ENCODE peak calls at places on chromosomes 6 and 20, in four cellular contexts. G is HepG2, Z is HCT116, F is endothelial cell of umbilical vein. B is an unnamed sample.

GRCh38 chr6:16320533-16321340 is 82.3 kb downstream of the GMPR start:
- DNase-seq in G (no peak), Z (no peak), F (peak; percentile 8), B (no peak)

GRCh38 chr6:85273870-85274269 is 176.0 kb upstream of the NT5E start:
- DNase-seq in G (no peak), Z (no peak), F (no peak), B (no peak)

GRCh38 chr6:30747300-30747687 is 2.9 kb upstream of the IER3 start:
- DNase-seq in G (peak; percentile 61), Z (no peak), F (peak; percentile 92), B (no peak)

GRCh38 chr20:37380864-37381579 is 35.1 kb downstream of the SRC start:
- DNase-seq in G (no peak), Z (no peak), F (no peak), B (no peak)

GRCh38 chr6:38346291-38347079 is 293.2 kb downstream of the BTBD9 start:
- DNase-seq in G (no peak), Z (no peak), F (peak; percentile 43), B (peak; percentile 37)

GRCh38 chr6:134819858-134820495 is 129.9 kb downstream of the ALDH8A1 start:
- DNase-seq in G (no peak), Z (no peak), F (no peak), B (no peak)

GRCh38 chr6:147285087-147285855 is 81.1 kb downstream of the STXBP5 start:
- DNase-seq in G (peak; percentile 46), Z (peak; percentile 34), F (peak; percentile 62), B (peak; percentile 14)

GRCh38 chr20:47814632-47815415 is 29.5 kb upstream of the SULF2 start:
- DNase-seq in G (no peak), Z (no peak), F (no peak), B (no peak)

GRCh38 chr6:159969921-159970320 is 1.0 kb downstream of the IGF2R start:
- DNase-seq in G (peak; percentile 92), Z (peak; percentile 19), F (peak; percentile 35), B (no peak)

GRCh38 chr6:98777762-98778161 is 56.6 kb upstream of the POU3F2 start:
- DNase-seq in G (no peak), Z (no peak), F (no peak), B (no peak)

GRCh38 chr6:165562421-165563090 is 100.5 kb downstream of the PDE10A start:
- DNase-seq in G (no peak), Z (no peak), F (no peak), B (no peak)

GRCh38 chr6:16316741-16317251 is 78.4 kb downstream of the GMPR start:
- DNase-seq in G (peak; percentile 49), Z (peak; percentile 39), F (peak; percentile 32), B (no peak)

GRCh38 chr6:163501440-163501839 is 86.9 kb downstream of the QKI start:
- DNase-seq in G (no peak), Z (no peak), F (no peak), B (no peak)

GRCh38 chr20:37007898-37008649 is 56.6 kb upstream of the SAMHD1 start:
- DNase-seq in G (peak; percentile 40), Z (no peak), F (peak; percentile 42), B (no peak)

GRCh38 chr6:168366473-168366872 is 46.9 kb upstream of the DACT2 start:
- DNase-seq in G (no peak), Z (no peak), F (no peak), B (no peak)

GRCh38 chr6:168363811-168364792 is 44.5 kb upstream of the DACT2 start:
- DNase-seq in G (no peak), Z (no peak), F (no peak), B (no peak)

GRCh38 chr6:168364793-168365421 is 45.3 kb upstream of the DACT2 start:
- DNase-seq in G (no peak), Z (no peak), F (no peak), B (no peak)

GRCh38 chr6:168367285-168367720 is 47.7 kb upstream of the DACT2 start:
- DNase-seq in G (no peak), Z (no peak), F (no peak), B (no peak)

GRCh38 chr6:168365422-168366165 is 46.0 kb upstream of the DACT2 start:
- DNase-seq in G (no peak), Z (no peak), F (no peak), B (no peak)
- TF ChIP-seq POLR2AphosphoS5 in G (no peak), Z (no peak), F (no peak), B (no peak)

DNA sequence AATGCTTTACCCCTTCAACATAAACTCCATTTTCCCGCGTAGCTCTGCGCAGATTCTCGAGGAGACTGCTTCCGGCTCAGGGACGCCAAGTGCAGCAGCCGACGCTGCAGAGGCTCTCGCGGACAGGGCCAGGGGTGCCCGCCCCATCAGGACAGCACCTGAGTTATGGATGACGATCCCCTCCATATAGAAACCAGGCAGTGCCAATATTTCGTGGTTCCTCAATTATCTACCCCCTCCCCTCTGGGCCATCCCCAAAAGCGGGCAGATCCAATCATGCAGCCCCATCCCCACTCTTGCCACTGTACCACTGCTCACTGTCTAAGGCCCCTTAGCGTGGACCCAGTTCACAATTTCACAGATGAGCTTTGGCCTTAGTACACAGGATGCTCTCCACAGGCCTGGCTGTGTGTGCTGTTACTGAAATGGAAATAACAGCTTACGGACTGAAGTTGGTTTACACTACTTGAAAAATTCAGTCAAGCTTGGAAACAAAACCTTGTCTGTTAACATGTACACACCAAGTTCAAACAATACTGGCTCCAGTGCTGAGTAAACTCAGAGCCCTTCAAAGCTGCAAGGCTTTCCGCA is 74.5 kb downstream of the DACT2 start:
- DNase-seq in G (peak; percentile 96), Z (no peak), F (no peak), B (no peak)
- TF ChIP-seq EZH2 in G (no peak), Z (no peak), F (no peak), B (no peak)

GRCh38 chr6:161138545-161139303 is 135.1 kb downstream of the AGPAT4 start:
- DNase-seq in G (no peak), Z (no peak), F (no peak), B (no peak)

GRCh38 chr6:161139304-161139765 is 134.5 kb downstream of the AGPAT4 start:
- DNase-seq in G (no peak), Z (no peak), F (no peak), B (no peak)

GRCh38 chr6:161140554-161140875 is 133.3 kb downstream of the AGPAT4 start:
- DNase-seq in G (no peak), Z (no peak), F (no peak), B (no peak)

GRCh38 chr6:161141173-161141572 is 132.7 kb downstream of the AGPAT4 start:
- DNase-seq in G (no peak), Z (no peak), F (no peak), B (no peak)

DNA sequence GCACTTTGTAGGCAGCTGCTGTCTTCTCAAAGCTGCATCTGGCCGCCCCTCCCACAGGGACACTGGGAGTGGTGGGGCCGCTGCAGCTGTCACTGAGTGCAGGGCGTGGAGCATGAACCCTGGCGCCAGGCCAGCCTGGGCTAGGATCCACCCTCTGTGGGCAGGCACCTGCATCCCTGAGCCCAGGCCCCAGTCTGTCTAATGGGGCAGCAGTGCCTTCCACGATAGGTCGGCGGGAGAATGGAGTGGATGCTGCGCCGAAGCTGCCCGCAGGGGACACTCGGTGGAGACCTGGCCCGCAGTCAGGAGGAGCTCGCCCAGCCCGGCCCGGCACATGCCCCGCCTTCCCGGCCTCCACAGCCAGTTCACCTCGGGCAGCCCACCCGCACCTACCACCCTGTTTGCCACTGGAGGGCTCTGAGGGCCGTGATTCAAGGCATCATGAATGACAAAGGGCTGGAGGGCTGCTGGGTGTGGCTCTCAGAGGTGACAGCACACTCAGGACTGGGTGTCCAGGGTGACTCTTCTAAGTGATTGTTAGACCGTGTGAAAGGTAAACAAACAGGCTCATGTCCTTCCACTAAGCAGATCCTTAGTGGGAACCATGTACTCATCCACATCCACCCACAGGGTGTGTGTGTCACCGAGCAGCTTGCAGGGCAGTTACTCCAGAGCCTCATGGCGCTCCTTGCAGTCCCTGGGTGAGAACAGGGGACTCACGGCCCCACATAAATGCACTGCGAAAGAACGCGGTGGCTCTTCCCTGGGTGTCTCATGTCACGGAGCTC is 133.9 kb downstream of the AGPAT4 start:
- DNase-seq in G (no peak), Z (no peak), F (no peak), B (no peak)
- H3K9ac ChIP-seq in G (no peak overlapping the region), Z (no peak overlapping the region), F (no peak overlapping the region), B (no peak overlapping the region)

GRCh38 chr6:130377911-130378310 is 12.1 kb downstream of the TMEM200A start:
- DNase-seq in G (no peak), Z (no peak), F (no peak), B (no peak)
- TF ChIP-seq POLR2AphosphoS5 in G (no peak), Z (no peak), F (no peak), B (no peak)

GRCh38 chr20:57579898-57580447 is 19.1 kb downstream of the PCK1 start:
- DNase-seq in G (no peak), Z (no peak), F (peak; percentile 52), B (no peak)

GRCh38 chr20:57582432-57583288 is 21.8 kb downstream of the PCK1 start:
- DNase-seq in G (peak; percentile 24), Z (no peak), F (peak; percentile 86), B (peak; percentile 66)

GRCh38 chr20:57582029-57582378 is 21.1 kb downstream of the PCK1 start:
- DNase-seq in G (no peak), Z (no peak), F (no peak), B (no peak)

GRCh38 chr20:57580478-57581201 is 19.7 kb downstream of the PCK1 start:
- DNase-seq in G (no peak), Z (no peak), F (no peak), B (no peak)

GRCh38 chr20:57581202-57582028 is 20.5 kb downstream of the PCK1 start:
- DNase-seq in G (no peak), Z (no peak), F (no peak), B (no peak)
- TF ChIP-seq EZH2 in G (no peak), Z (no peak), F (no peak), B (no peak)

DNA sequence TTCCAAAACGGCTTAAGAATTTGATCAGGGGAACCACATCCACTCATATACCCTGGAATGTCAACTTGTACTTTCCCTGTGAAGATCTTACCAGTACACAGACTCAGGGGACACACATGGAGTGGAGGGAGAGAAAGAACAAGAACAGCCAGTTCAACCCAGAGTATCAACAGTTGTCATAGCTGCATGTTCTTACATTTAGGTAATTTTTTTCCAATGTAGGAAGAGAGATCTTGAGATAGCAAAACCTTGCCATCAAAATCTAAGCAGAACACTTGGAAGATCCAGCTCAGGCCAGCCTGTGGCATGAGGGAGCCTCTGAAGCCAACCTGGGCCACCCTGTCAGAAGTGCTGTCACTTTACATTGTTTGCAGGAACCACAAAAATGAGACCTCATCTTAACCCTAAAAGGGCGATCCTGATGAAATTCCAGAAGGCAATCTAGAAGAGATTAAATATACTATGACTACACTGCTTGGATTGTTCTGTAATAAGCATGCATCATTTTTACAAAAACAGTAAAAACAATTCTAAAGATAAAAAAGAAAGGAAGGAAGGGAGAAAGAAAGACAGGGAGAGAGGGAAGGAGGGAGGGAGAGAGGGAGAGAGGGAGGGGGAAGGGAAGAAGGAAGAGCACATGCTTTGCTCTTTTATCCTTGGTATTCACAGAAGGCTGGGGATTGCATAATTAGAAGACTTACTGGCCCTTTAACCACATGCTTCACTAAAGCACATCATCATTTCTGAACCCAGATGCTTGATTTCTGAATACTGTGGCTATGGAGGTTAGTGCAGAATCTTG is 124.7 kb upstream of the TCF21 start:
- DNase-seq in G (no peak), Z (no peak), F (no peak), B (no peak)
- H3K9ac ChIP-seq in G (no peak overlapping the region), Z (no peak overlapping the region), F (no peak overlapping the region), B (no peak overlapping the region)

B was measured in SK-N-MC.